ENCODE peak calls at places on chromosome 12, in six cellular contexts. L, V, D, M, R and K are unnamed samples.

GRCh38 chr12:47942327-47943230 is 20.8 kb upstream of the TMEM106C start:
- DNase-seq in L (no peak), V (no peak), D (peak), M (no peak), R (no peak), K (peak)

GRCh38 chr12:115155665-115156645 is 472.0 kb upstream of the TBX3 start:
- DNase-seq in L (no peak), V (peak), D (no peak), M (peak), R (peak), K (no peak)

GRCh38 chr12:38411947-38412346 is 95.4 kb downstream of the ALG10B start:
- DNase-seq in L (no peak), V (no peak), D (no peak), M (no peak), R (no peak), K (no peak)

GRCh38 chr12:128942960-128943477 is 89.7 kb downstream of the GLT1D1 start:
- DNase-seq in L (no peak), V (no peak), D (no peak), M (no peak), R (no peak), K (no peak)

GRCh38 chr12:5177096-5177495 is 133.4 kb downstream of the KCNA5 start:
- DNase-seq in L (no peak), V (no peak), D (no peak), M (no peak), R (peak), K (no peak)

GRCh38 chr12:118055865-118056773 is 4.9 kb downstream of the WSB2 start:
- DNase-seq in L (no peak), V (no peak), D (no peak), M (no peak), R (no peak), K (no peak)

GRCh38 chr12:4153343-4153892 is 120.1 kb upstream of the CCND2 start:
- DNase-seq in L (no peak), V (no peak), D (peak), M (no peak), R (no peak), K (no peak)

GRCh38 chr12:115094163-115094816 is 410.3 kb upstream of the TBX3 start:
- DNase-seq in L (no peak), V (no peak), D (no peak), M (no peak), R (no peak), K (no peak)

GRCh38 chr12:23083267-23083666 is 458.3 kb downstream of the ETNK1 start:
- DNase-seq in L (peak), V (peak), D (no peak), M (peak), R (peak), K (no peak)

GRCh38 chr12:3119745-3120660 is 42.8 kb downstream of the TSPAN9 start:
- DNase-seq in L (no peak), V (peak), D (no peak), M (peak), R (peak), K (no peak)